ENCODE peak calls at places on chromosomes 2 and 18, in four cellular contexts. X is A549, H is astrocyte, R is brain microvascular endothelial cell. Y is an unnamed sample.

GRCh38 chr18:44834867-44835469 is 154.3 kb downstream of the SETBP1 start:
- DNase-seq in X (no peak), H (no peak), R (no peak), Y (no peak)

GRCh38 chr18:58438161-58438983 is 190.5 kb downstream of the ALPK2 start:
- DNase-seq in X (no peak), H (peak; percentile 36), R (no peak), Y (peak; percentile 48)

GRCh38 chr2:110114007-110114591 is 1.5 kb downstream of the MALL start:
- DNase-seq in X (peak; percentile 68), H (no peak), R (no peak), Y (no peak)

GRCh38 chr2:109217362-109218086 is 88.5 kb downstream of the SH3RF3 start:
- DNase-seq in X (no peak), H (peak; percentile 93), R (peak; percentile 45), Y (peak; percentile 94)

GRCh38 chr2:129667586-129667985 is 311.9 kb upstream of the RAB6C start:
- DNase-seq in X (no peak), H (no peak), R (no peak), Y (no peak)

GRCh38 chr2:165837122-165837521 is 43.1 kb upstream of the GALNT3 start:
- DNase-seq in X (no peak), H (peak; percentile 78), R (peak; percentile 75), Y (peak; percentile 40)

GRCh38 chr2:239166201-239166834 is 234.5 kb downstream of the HDAC4 start:
- DNase-seq in X (no peak), H (no peak), R (no peak), Y (no peak)

GRCh38 chr2:213015387-213016165 is 135.8 kb downstream of the IKZF2 start:
- DNase-seq in X (no peak), H (no peak), R (no peak), Y (no peak)

GRCh38 chr2:3267869-3268704 is 109.5 kb downstream of the EIPR1 start:
- DNase-seq in X (no peak), H (no peak), R (no peak), Y (no peak)

GRCh38 chr2:62469114-62469513 is 36.9 kb downstream of the TMEM17 start:
- DNase-seq in X (no peak), H (no peak), R (no peak), Y (no peak)

GRCh38 chr18:32049393-32050161 is 31.0 kb downstream of the RNF125 start:
- DNase-seq in X (no peak), H (peak; percentile 52), R (no peak), Y (no peak)

GRCh38 chr18:48800877-48801727 is 149.7 kb downstream of the SMAD7 start:
- DNase-seq in X (no peak), H (no peak), R (no peak), Y (no peak)

GRCh38 chr18:35121531-35121930 is 80.3 kb downstream of the MAPRE2 start:
- DNase-seq in X (no peak), H (no peak), R (no peak), Y (no peak)

GRCh38 chr2:53970095-53970897 is 497 bp downstream of the PSME4 start:
- DNase-seq in X (peak; percentile 35), H (peak; percentile 30), R (peak; percentile 9), Y (peak; percentile 52)

GRCh38 chr2:109523121-109523520 is 90.6 kb downstream of the SEPTIN10 start:
- DNase-seq in X (no peak), H (no peak), R (no peak), Y (no peak)

GRCh38 chr18:40810371-40810770 is 1144.7 kb upstream of the PIK3C3 start:
- DNase-seq in X (no peak), H (no peak), R (no peak), Y (peak; percentile 27)

GRCh38 chr2:19611491-19612332 is 253.3 kb upstream of the OSR1 start:
- DNase-seq in X (peak; percentile 80), H (peak; percentile 99), R (peak; percentile 99), Y (peak; percentile 98)

GRCh38 chr2:28654981-28655322 is 96.7 kb upstream of the PPP1CB start:
- DNase-seq in X (no peak), H (no peak), R (no peak), Y (no peak)

GRCh38 chr2:238720232-238720672 is 127.6 kb upstream of the TWIST2 start:
- DNase-seq in X (peak; percentile 52), H (no peak), R (peak; percentile 29), Y (peak; percentile 52)

GRCh38 chr2:239715202-239715601 is 309.9 kb downstream of the NDUFA10 start:
- DNase-seq in X (no peak), H (no peak), R (no peak), Y (no peak)

GRCh38 chr18:55323051-55323994 is 264.7 kb downstream of the TCF4 start:
- DNase-seq in X (no peak), H (no peak), R (no peak), Y (peak; percentile 46)

GRCh38 chr2:197121255-197121654 is 189.3 kb downstream of the ANKRD44 start:
- DNase-seq in X (no peak), H (no peak), R (no peak), Y (no peak)

GRCh38 chr18:2480536-2480935 is 90.8 kb downstream of the METTL4 start:
- DNase-seq in X (no peak), H (no peak), R (no peak), Y (no peak)

GRCh38 chr18:36724591-36725001 is 104.2 kb downstream of the TPGS2 start:
- DNase-seq in X (no peak), H (peak; percentile 38), R (no peak), Y (peak; percentile 4)

GRCh38 chr18:35983818-35984217 is 11.3 kb downstream of the RMP24 start:
- DNase-seq in X (no peak), H (peak; percentile 82), R (peak; percentile 52), Y (peak; percentile 16)

GRCh38 chr2:178238144-178238521 is 43.8 kb downstream of the OSBPL6 start:
- DNase-seq in X (no peak), H (peak; percentile 69), R (peak; percentile 64), Y (peak; percentile 58)

GRCh38 chr2:20625491-20625919 is 25.4 kb downstream of the HS1BP3 start:
- DNase-seq in X (no peak), H (no peak), R (no peak), Y (no peak)

GRCh38 chr2:101160454-101160853 is 9.3 kb upstream of the TBC1D8 start:
- DNase-seq in X (no peak), H (peak; percentile 40), R (no peak), Y (peak; percentile 42)

GRCh38 chr2:62741954-62742722 is 36.6 kb downstream of the EHBP1 start:
- DNase-seq in X (no peak), H (peak; percentile 50), R (peak; percentile 16), Y (no peak)

GRCh38 chr2:8605350-8606065 is 76.3 kb upstream of the ID2 start:
- DNase-seq in X (peak; percentile 63), H (peak; percentile 67), R (peak; percentile 63), Y (peak; percentile 57)

GRCh38 chr2:180015951-180016709 is 9.0 kb upstream of the CWC22 start:
- DNase-seq in X (no peak), H (peak; percentile 71), R (peak; percentile 28), Y (peak; percentile 64)
- H3K4me3 ChIP-seq in X (no peak overlapping the region), H (peak overlapping the region; percentile 9), R (no peak overlapping the region), Y (no peak overlapping the region)

GRCh38 chr2:106561356-106561755 is 74.2 kb downstream of the CD8B2 start:
- DNase-seq in X (no peak), H (no peak), R (no peak), Y (no peak)

GRCh38 chr2:106562232-106562631 is 75.1 kb downstream of the CD8B2 start:
- DNase-seq in X (no peak), H (no peak), R (no peak), Y (no peak)

GRCh38 chr2:106561803-106562202 is 74.6 kb downstream of the CD8B2 start:
- DNase-seq in X (no peak), H (no peak), R (no peak), Y (no peak)

GRCh38 chr2:106560773-106561172 is 73.6 kb downstream of the CD8B2 start:
- DNase-seq in X (no peak), H (no peak), R (no peak), Y (no peak)

DNA sequence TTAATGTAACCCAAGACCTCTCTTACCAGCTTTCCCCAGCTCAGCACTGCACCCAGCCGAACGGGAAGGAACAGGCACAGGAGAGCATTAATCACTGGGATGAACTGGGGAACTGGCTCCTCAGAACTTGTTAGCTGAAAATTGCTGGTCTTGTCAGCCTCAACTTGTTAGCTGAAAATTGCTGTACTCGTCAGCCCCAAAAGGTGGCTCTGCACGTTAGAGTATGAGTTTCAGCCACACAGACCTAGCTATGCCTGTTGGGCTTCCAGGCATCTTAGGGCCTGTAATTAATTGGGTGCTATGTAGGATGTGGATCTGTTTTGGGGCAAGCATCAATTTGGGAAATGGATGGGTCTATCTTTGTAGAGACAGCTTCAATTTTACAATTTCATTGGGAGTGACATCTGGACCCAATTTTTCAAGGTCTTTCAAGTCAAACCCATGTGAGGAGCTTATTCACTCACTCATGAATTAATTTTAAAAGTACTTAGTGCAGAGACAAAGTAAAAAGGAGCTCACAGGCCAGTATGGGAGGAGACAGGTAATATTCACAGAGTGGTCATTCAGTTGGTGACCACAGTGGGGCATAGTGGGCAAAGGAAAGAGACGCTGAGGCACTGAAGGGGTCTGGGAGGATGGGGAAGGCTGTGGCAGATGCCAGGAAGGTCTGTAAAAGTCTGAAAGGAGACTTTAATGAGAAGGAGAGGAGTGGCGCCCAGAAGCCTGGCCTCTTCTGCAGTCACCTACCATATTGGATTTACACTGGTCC is 75.8 kb downstream of the CD8B2 start:
- DNase-seq in X (no peak), H (no peak), R (no peak), Y (peak; percentile 40)
- TF ChIP-seq CTCF in X (peak; percentile 29), H (peak; percentile 26), R (peak; percentile 47), Y (peak; percentile 68)

GRCh38 chr2:207765960-207766582 is 3.6 kb downstream of the FZD5 start:
- DNase-seq in X (no peak), H (no peak), R (no peak), Y (no peak)

GRCh38 chr2:207765541-207765940 is 4.2 kb downstream of the FZD5 start:
- DNase-seq in X (no peak), H (no peak), R (no peak), Y (no peak)

GRCh38 chr2:207762146-207762545 is 7.6 kb downstream of the FZD5 start:
- DNase-seq in X (no peak), H (peak; percentile 47), R (no peak), Y (no peak)

GRCh38 chr2:207763308-207763707 is 6.4 kb downstream of the FZD5 start:
- DNase-seq in X (no peak), H (no peak), R (no peak), Y (no peak)

GRCh38 chr2:207764096-207764630 is 5.5 kb downstream of the FZD5 start:
- DNase-seq in X (no peak), H (no peak), R (no peak), Y (no peak)
- H3K4me3 ChIP-seq in X (no peak overlapping the region), H (no peak overlapping the region), R (no peak overlapping the region), Y (no peak overlapping the region)

GRCh38 chr2:202060218-202060617 is 12.8 kb upstream of the KIAA2012 start:
- DNase-seq in X (no peak), H (no peak), R (no peak), Y (no peak)

GRCh38 chr2:202051499-202052161 is 18.0 kb downstream of the FZD7 start:
- DNase-seq in X (no peak), H (peak; percentile 71), R (no peak), Y (peak; percentile 30)

GRCh38 chr2:202054716-202055115 is 18.3 kb upstream of the KIAA2012 start:
- DNase-seq in X (no peak), H (no peak), R (no peak), Y (no peak)

GRCh38 chr2:202052235-202052634 is 18.6 kb downstream of the FZD7 start:
- DNase-seq in X (no peak), H (no peak), R (no peak), Y (no peak)

GRCh38 chr2:202056611-202057010 is 16.4 kb upstream of the KIAA2012 start:
- DNase-seq in X (no peak), H (no peak), R (peak; percentile 32), Y (peak; percentile 65)
- TF ChIP-seq CTCF in X (peak; percentile 40), H (peak; percentile 46), R (peak; percentile 67), Y (peak; percentile 69)